ENCODE peak calls at places on chromosome 1, in five cellular contexts. One of them, this sample, is unnamed.

GRCh38 chr1:248752981-248753525 is 2.5 kb downstream of the LYPD8 start:
- DNase-seq in activated naive CD4-positive, alpha-beta T cell treated with anti-CD3 and anti-CD28 coated beads, Interleukin-2, amount 50 U/mL, for 16 hours: no peak
- DNase-seq in fibroblast of the aortic adventitia: no peak
- DNase-seq in activated CD4-positive, CD25-positive, alpha-beta regulatory T cell treated with anti-CD3 and anti-CD28 coated beads, Interleukin-2, amount 50 U/mL, for 72 hours: no peak
- DNase-seq in mesenchymal stem cell: peak; percentile 6
- DNase-seq in this sample: no peak

GRCh38 chr1:909861-910310 is 13.8 kb upstream of the SAMD11 start:
- DNase-seq in activated naive CD4-positive, alpha-beta T cell treated with anti-CD3 and anti-CD28 coated beads, Interleukin-2, amount 50 U/mL, for 16 hours: peak; percentile 5
- DNase-seq in fibroblast of the aortic adventitia: no peak
- DNase-seq in activated CD4-positive, CD25-positive, alpha-beta regulatory T cell treated with anti-CD3 and anti-CD28 coated beads, Interleukin-2, amount 50 U/mL, for 72 hours: no peak
- DNase-seq in mesenchymal stem cell: no peak
- DNase-seq in this sample: no peak

GRCh38 chr1:183699643-183700160 is 46.6 kb upstream of the APOBEC4 start:
- DNase-seq in activated naive CD4-positive, alpha-beta T cell treated with anti-CD3 and anti-CD28 coated beads, Interleukin-2, amount 50 U/mL, for 16 hours: no peak
- DNase-seq in fibroblast of the aortic adventitia: peak; percentile 22
- DNase-seq in activated CD4-positive, CD25-positive, alpha-beta regulatory T cell treated with anti-CD3 and anti-CD28 coated beads, Interleukin-2, amount 50 U/mL, for 72 hours: no peak
- DNase-seq in mesenchymal stem cell: peak; percentile 44
- DNase-seq in this sample: no peak

GRCh38 chr1:111990878-111991760 is 1.7 kb upstream of the KCND3 start:
- DNase-seq in activated naive CD4-positive, alpha-beta T cell treated with anti-CD3 and anti-CD28 coated beads, Interleukin-2, amount 50 U/mL, for 16 hours: no peak
- DNase-seq in fibroblast of the aortic adventitia: peak; percentile 35
- DNase-seq in activated CD4-positive, CD25-positive, alpha-beta regulatory T cell treated with anti-CD3 and anti-CD28 coated beads, Interleukin-2, amount 50 U/mL, for 72 hours: no peak
- DNase-seq in mesenchymal stem cell: peak; percentile 15
- DNase-seq in this sample: peak; percentile 53

GRCh38 chr1:5637171-5637570 is 355.1 kb downstream of the NPHP4 start:
- DNase-seq in activated naive CD4-positive, alpha-beta T cell treated with anti-CD3 and anti-CD28 coated beads, Interleukin-2, amount 50 U/mL, for 16 hours: no peak
- DNase-seq in fibroblast of the aortic adventitia: no peak
- DNase-seq in activated CD4-positive, CD25-positive, alpha-beta regulatory T cell treated with anti-CD3 and anti-CD28 coated beads, Interleukin-2, amount 50 U/mL, for 72 hours: no peak
- DNase-seq in mesenchymal stem cell: no peak
- DNase-seq in this sample: no peak

GRCh38 chr1:205719762-205720161 is 30.2 kb downstream of the NUCKS1 start:
- DNase-seq in activated naive CD4-positive, alpha-beta T cell treated with anti-CD3 and anti-CD28 coated beads, Interleukin-2, amount 50 U/mL, for 16 hours: no peak
- DNase-seq in fibroblast of the aortic adventitia: no peak
- DNase-seq in activated CD4-positive, CD25-positive, alpha-beta regulatory T cell treated with anti-CD3 and anti-CD28 coated beads, Interleukin-2, amount 50 U/mL, for 72 hours: no peak
- DNase-seq in mesenchymal stem cell: no peak
- DNase-seq in this sample: no peak

GRCh38 chr1:227741166-227741870 is 6.1 kb downstream of the SNAP47 start:
- DNase-seq in activated naive CD4-positive, alpha-beta T cell treated with anti-CD3 and anti-CD28 coated beads, Interleukin-2, amount 50 U/mL, for 16 hours: no peak
- DNase-seq in fibroblast of the aortic adventitia: no peak
- DNase-seq in activated CD4-positive, CD25-positive, alpha-beta regulatory T cell treated with anti-CD3 and anti-CD28 coated beads, Interleukin-2, amount 50 U/mL, for 72 hours: no peak
- DNase-seq in mesenchymal stem cell: no peak
- DNase-seq in this sample: no peak

GRCh38 chr1:234701737-234702341 is 91.9 kb upstream of the IRF2BP2 start:
- DNase-seq in activated naive CD4-positive, alpha-beta T cell treated with anti-CD3 and anti-CD28 coated beads, Interleukin-2, amount 50 U/mL, for 16 hours: no peak
- DNase-seq in fibroblast of the aortic adventitia: no peak
- DNase-seq in activated CD4-positive, CD25-positive, alpha-beta regulatory T cell treated with anti-CD3 and anti-CD28 coated beads, Interleukin-2, amount 50 U/mL, for 72 hours: no peak
- DNase-seq in mesenchymal stem cell: no peak
- DNase-seq in this sample: no peak

GRCh38 chr1:173134800-173135199 is 72.3 kb downstream of the TNFSF4 start:
- DNase-seq in activated naive CD4-positive, alpha-beta T cell treated with anti-CD3 and anti-CD28 coated beads, Interleukin-2, amount 50 U/mL, for 16 hours: no peak
- DNase-seq in fibroblast of the aortic adventitia: no peak
- DNase-seq in activated CD4-positive, CD25-positive, alpha-beta regulatory T cell treated with anti-CD3 and anti-CD28 coated beads, Interleukin-2, amount 50 U/mL, for 72 hours: no peak
- DNase-seq in mesenchymal stem cell: no peak
- DNase-seq in this sample: no peak

GRCh38 chr1:225845633-225846259 is 35.8 kb downstream of the EPHX1 start:
- DNase-seq in activated naive CD4-positive, alpha-beta T cell treated with anti-CD3 and anti-CD28 coated beads, Interleukin-2, amount 50 U/mL, for 16 hours: peak; percentile 44
- DNase-seq in fibroblast of the aortic adventitia: peak; percentile 84
- DNase-seq in activated CD4-positive, CD25-positive, alpha-beta regulatory T cell treated with anti-CD3 and anti-CD28 coated beads, Interleukin-2, amount 50 U/mL, for 72 hours: no peak
- DNase-seq in mesenchymal stem cell: peak; percentile 80
- DNase-seq in this sample: no peak

GRCh38 chr1:114833421-114833820 is 21.2 kb upstream of the SYCP1 start:
- DNase-seq in activated naive CD4-positive, alpha-beta T cell treated with anti-CD3 and anti-CD28 coated beads, Interleukin-2, amount 50 U/mL, for 16 hours: no peak
- DNase-seq in fibroblast of the aortic adventitia: no peak
- DNase-seq in activated CD4-positive, CD25-positive, alpha-beta regulatory T cell treated with anti-CD3 and anti-CD28 coated beads, Interleukin-2, amount 50 U/mL, for 72 hours: no peak
- DNase-seq in mesenchymal stem cell: no peak
- DNase-seq in this sample: no peak

GRCh38 chr1:172449585-172450523 is 6.0 kb upstream of the PIGC start:
- DNase-seq in activated naive CD4-positive, alpha-beta T cell treated with anti-CD3 and anti-CD28 coated beads, Interleukin-2, amount 50 U/mL, for 16 hours: no peak
- DNase-seq in fibroblast of the aortic adventitia: peak; percentile 75
- DNase-seq in activated CD4-positive, CD25-positive, alpha-beta regulatory T cell treated with anti-CD3 and anti-CD28 coated beads, Interleukin-2, amount 50 U/mL, for 72 hours: peak; percentile 37
- DNase-seq in mesenchymal stem cell: peak; percentile 77
- DNase-seq in this sample: no peak

GRCh38 chr1:230820568-230820967 is 47.8 kb downstream of the C1orf198 start:
- DNase-seq in activated naive CD4-positive, alpha-beta T cell treated with anti-CD3 and anti-CD28 coated beads, Interleukin-2, amount 50 U/mL, for 16 hours: no peak
- DNase-seq in fibroblast of the aortic adventitia: no peak
- DNase-seq in activated CD4-positive, CD25-positive, alpha-beta regulatory T cell treated with anti-CD3 and anti-CD28 coated beads, Interleukin-2, amount 50 U/mL, for 72 hours: no peak
- DNase-seq in mesenchymal stem cell: no peak
- DNase-seq in this sample: no peak

GRCh38 chr1:11708554-11709350 is 17.2 kb downstream of the DRAXIN start:
- DNase-seq in activated naive CD4-positive, alpha-beta T cell treated with anti-CD3 and anti-CD28 coated beads, Interleukin-2, amount 50 U/mL, for 16 hours: no peak
- DNase-seq in fibroblast of the aortic adventitia: no peak
- DNase-seq in activated CD4-positive, CD25-positive, alpha-beta regulatory T cell treated with anti-CD3 and anti-CD28 coated beads, Interleukin-2, amount 50 U/mL, for 72 hours: no peak
- DNase-seq in mesenchymal stem cell: no peak
- DNase-seq in this sample: no peak

GRCh38 chr1:204694145-204694544 is 8.6 kb upstream of the LRRN2 start:
- DNase-seq in activated naive CD4-positive, alpha-beta T cell treated with anti-CD3 and anti-CD28 coated beads, Interleukin-2, amount 50 U/mL, for 16 hours: no peak
- DNase-seq in fibroblast of the aortic adventitia: no peak
- DNase-seq in activated CD4-positive, CD25-positive, alpha-beta regulatory T cell treated with anti-CD3 and anti-CD28 coated beads, Interleukin-2, amount 50 U/mL, for 72 hours: no peak
- DNase-seq in mesenchymal stem cell: no peak
- DNase-seq in this sample: no peak